ENCODE peak calls at places on chromosomes 5 and 9, in four cellular contexts. E, T, L and Z are unnamed samples.
A peak's percentile ranks its signal among the peaks of the same experiment; 100 is the strongest.

GRCh38 chr5:66186108-66186507 is 42.0 kb downstream of the SREK1 start:
- DNase-seq in E (no peak), T (no peak), L (no peak), Z (no peak)

GRCh38 chr5:126274396-126274795 is 148.8 kb upstream of the GRAMD2B start:
- DNase-seq in E (no peak), T (no peak), L (no peak), Z (no peak)

GRCh38 chr5:136080483-136081180 is 51.8 kb downstream of the TGFBI start:
- DNase-seq in E (peak; percentile 92), T (peak; percentile 49), L (peak; percentile 91), Z (peak; percentile 88)

GRCh38 chr5:151408633-151409243 is 38.7 kb upstream of the SLC36A1 start:
- DNase-seq in E (no peak), T (no peak), L (no peak), Z (no peak)

GRCh38 chr9:36793277-36793676 is 220.6 kb downstream of the MELK start:
- DNase-seq in E (no peak), T (no peak), L (no peak), Z (no peak)

GRCh38 chr9:133862585-133863041 is 124.5 kb upstream of the SARDH start:
- DNase-seq in E (peak; percentile 81), T (no peak), L (no peak), Z (no peak)

GRCh38 chr9:20394928-20395327 is 227.4 kb downstream of the MLLT3 start:
- DNase-seq in E (no peak), T (no peak), L (no peak), Z (no peak)

GRCh38 chr5:90022002-90022710 is 387.4 kb downstream of the CETN3 start:
- DNase-seq in E (no peak), T (no peak), L (no peak), Z (no peak)

GRCh38 chr9:32136700-32137339 is 247.6 kb upstream of the ACO1 start:
- DNase-seq in E (no peak), T (no peak), L (no peak), Z (no peak)

DNA sequence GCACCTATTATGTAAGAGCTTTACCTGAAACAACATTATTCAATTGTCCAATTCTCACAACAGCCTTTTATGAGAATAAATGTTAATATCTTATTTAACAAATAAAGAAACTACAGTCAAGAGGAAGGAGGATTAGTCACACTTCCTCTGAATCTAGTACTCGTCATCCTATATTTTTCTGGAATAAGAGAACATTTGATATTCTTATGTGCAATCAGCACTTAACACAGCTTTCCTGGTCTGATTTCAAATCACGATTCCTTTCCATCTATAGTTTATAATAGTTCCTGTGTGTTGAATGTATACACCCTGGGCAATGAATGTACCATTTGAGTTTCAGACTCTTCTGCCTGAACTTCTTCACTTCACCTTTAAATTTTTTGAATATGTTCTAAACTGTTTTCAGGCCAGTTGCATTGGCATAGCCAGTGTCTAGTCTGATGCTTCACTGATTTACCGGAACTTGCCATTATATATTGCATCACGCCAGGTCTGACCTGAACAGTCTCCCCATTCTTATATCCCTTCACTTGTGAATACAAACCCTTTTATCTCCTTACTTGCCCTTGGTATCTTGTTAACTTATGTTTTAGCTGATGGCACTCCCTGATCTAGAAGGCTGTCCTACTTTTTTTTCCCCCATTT is 698.3 kb downstream of the MAT2B start:
- DNase-seq in E (no peak), T (no peak), L (no peak), Z (no peak)
- H3K27ac ChIP-seq in E (no peak overlapping the region), T (no peak overlapping the region), L (no peak overlapping the region), Z (peak overlapping the region; percentile 93)

GRCh38 chr9:122930541-122930932 is 775 bp downstream of the ZBTB26 start:
- DNase-seq in E (no peak), T (no peak), L (no peak), Z (no peak)
- H3K27ac ChIP-seq in E (peak overlapping the region; percentile 78), T (peak overlapping the region; percentile 78), L (peak overlapping the region; percentile 80), Z (peak overlapping the region; percentile 79)

DNA sequence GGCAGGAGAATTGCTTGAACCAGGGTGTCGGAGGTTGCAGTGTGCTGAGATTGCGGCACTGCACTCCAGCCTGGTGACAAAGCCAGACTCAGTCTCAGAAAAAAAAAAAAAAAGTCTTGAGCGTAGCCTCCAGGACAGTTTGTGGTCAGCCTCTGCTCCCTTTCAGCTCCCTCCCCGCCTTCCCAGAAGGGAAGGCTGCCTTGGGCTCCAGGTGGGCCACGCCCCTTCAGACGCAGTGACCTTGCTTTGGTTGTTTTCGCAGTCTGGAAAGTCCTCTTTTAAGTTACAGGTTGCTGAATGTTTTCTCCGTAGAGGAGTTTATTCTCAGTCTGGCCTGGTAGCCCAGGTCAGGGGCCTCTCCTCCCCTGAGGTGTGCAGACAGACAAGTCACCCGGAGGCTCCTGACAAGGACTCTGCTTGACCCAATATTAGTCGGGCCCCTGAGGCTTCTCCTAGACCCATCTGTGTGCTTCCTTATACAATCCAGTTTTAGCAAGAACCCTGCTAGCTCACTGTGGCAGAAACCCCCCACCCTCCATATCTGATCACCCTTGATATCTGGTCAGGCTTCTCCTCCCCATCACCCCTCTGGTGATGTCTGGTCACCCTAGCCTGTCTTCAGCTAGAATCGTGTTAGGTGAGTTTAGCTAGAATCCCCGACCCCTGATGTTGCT is 31.6 kb upstream of the N4BP3 start:
- DNase-seq in E (no peak), T (no peak), L (no peak), Z (no peak)
- H3K27ac ChIP-seq in E (no peak overlapping the region), T (no peak overlapping the region), L (no peak overlapping the region), Z (no peak overlapping the region)

GRCh38 chr9:110198357-110198756 is 9.6 kb downstream of the C9orf152 start:
- DNase-seq in E (no peak), T (no peak), L (no peak), Z (no peak)

GRCh38 chr9:110192531-110193326 is 15.2 kb downstream of the C9orf152 start:
- DNase-seq in E (no peak), T (no peak), L (no peak), Z (no peak)

GRCh38 chr9:110202232-110202631 is 5.7 kb downstream of the C9orf152 start:
- DNase-seq in E (no peak), T (no peak), L (no peak), Z (no peak)

GRCh38 chr9:110199643-110200042 is 8.3 kb downstream of the C9orf152 start:
- DNase-seq in E (no peak), T (no peak), L (no peak), Z (no peak)

GRCh38 chr9:110197330-110198187 is 10.4 kb downstream of the C9orf152 start:
- DNase-seq in E (no peak), T (no peak), L (no peak), Z (no peak)
- H3K27ac ChIP-seq in E (no peak overlapping the region), T (no peak overlapping the region), L (no peak overlapping the region), Z (no peak overlapping the region)

DNA sequence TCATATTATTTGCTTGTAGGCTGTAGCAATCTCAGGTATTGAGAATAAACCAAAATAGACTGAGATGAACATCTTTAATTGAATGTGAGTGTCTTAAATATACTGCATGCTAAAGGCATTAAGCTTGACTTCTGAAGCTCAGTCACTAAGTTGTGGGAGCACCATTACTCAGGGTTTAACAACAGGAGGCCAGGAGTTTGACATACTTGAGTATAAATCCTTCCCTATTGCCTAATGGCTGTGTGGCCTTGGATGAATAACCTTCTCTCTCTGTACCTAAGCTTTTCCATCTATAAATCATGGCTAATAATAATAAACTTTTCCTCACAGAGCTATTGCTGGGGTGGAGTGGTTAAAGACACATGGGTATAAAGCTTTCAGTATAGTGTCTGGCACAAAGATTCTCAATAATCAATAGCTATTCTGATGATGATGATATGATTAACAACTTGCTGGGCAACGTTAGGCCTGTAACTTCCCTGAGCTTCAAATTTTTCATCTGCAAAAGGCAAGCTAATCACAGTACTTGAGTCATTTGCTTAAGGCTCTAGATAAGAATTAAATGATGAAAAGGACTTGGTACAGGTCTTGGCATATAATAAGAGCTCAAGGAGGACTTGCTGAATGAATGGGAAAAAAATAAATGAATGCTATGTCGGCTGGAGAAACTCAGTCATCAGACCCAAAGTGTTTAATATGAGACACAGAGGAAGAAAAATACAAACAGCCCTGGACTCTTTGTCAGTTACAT is 174.0 kb upstream of the IL12B start:
- DNase-seq in E (no peak), T (no peak), L (no peak), Z (no peak)
- H3K27ac ChIP-seq in E (peak overlapping the region; percentile 80), T (no peak overlapping the region), L (peak overlapping the region; percentile 13), Z (peak overlapping the region; percentile 41)

GRCh38 chr5:50300878-50301277 is 140.2 kb downstream of the EMB start:
- DNase-seq in E (no peak), T (no peak), L (peak; percentile 79), Z (no peak)
- H3K27ac ChIP-seq in E (no peak overlapping the region), T (no peak overlapping the region), L (no peak overlapping the region), Z (no peak overlapping the region)